ENCODE peak calls at places on chromosomes 4 and X, in seven cellular contexts. Q is GM23338; T is pancreas; P is CD4-positive, alpha-beta memory T cell; L is effector memory CD4-positive, alpha-beta T cell; Y is Peyer's patch; U is HCT116. Z is an unnamed sample.

GRCh38 chr4:172997851-172998250 is 170.8 kb upstream of the GALNT7 start:
- DNase-seq in U (no peak), Q (no peak), Y (no peak), L (no peak), P (no peak), T (no peak), Z (no peak)

GRCh38 chr4:17717301-17717700 is 64.1 kb downstream of the FAM184B start:
- DNase-seq in P (no peak), T (no peak), Q (no peak), Y (no peak), U (no peak), L (no peak), Z (no peak)

GRCh38 chrX:97215166-97215565 is 331.5 kb downstream of the RPA4 start:
- DNase-seq in Y (no peak), U (no peak), P (no peak), T (no peak), Q (no peak), L (no peak), Z (no peak)

GRCh38 chr4:48296330-48296729 is 26.7 kb upstream of the TEC start:
- DNase-seq in U (no peak), Y (no peak), Q (peak; percentile 17), T (no peak), L (no peak), P (no peak), Z (no peak)

GRCh38 chrX:119190251-119190651 is 45.8 kb upstream of the PGRMC1 start:
- DNase-seq in U (no peak), T (no peak), P (no peak), Q (no peak), L (no peak), Y (no peak), Z (no peak)

GRCh38 chrX:17553451-17553850 is 178.5 kb downstream of the NHS start:
- DNase-seq in Y (no peak), U (no peak), P (no peak), T (no peak), L (no peak), Q (peak; percentile 41), Z (no peak)

GRCh38 chrX:142251665-142252064 is 46.6 kb upstream of the MAGEC2 start:
- DNase-seq in Q (no peak), L (no peak), Y (no peak), U (no peak), P (no peak), T (no peak), Z (no peak)

GRCh38 chrX:17412692-17413091 is 37.7 kb downstream of the NHS start:
- DNase-seq in T (no peak), L (no peak), Q (no peak), U (peak; percentile 69), P (no peak), Y (no peak), Z (no peak)

GRCh38 chr4:85302193-85302736 is 172.7 kb upstream of the ARHGAP24 start:
- DNase-seq in L (no peak), T (no peak), Q (no peak), U (no peak), Y (no peak), P (no peak), Z (peak; percentile 24)

GRCh38 chrX:154712781-154713391 is 38.0 kb downstream of the GAB3 start:
- DNase-seq in U (no peak), P (peak; percentile 65), T (no peak), L (no peak), Q (no peak), Y (no peak), Z (no peak)

GRCh38 chrX:101410461-101410860 is 2.4 kb downstream of the HNRNPH2 start:
- DNase-seq in T (no peak), P (no peak), Y (no peak), L (no peak), Q (no peak), U (no peak), Z (no peak)

GRCh38 chrX:101407748-101408529 is at the start of the genes GLA and HNRNPH2:
- DNase-seq in Q (peak; percentile 94), P (peak; percentile 93), U (peak; percentile 96), T (peak; percentile 89), Y (peak; percentile 92), L (peak; percentile 82), Z (peak; percentile 93)

GRCh38 chrX:101407167-101407747 is 468 bp downstream of the GLA start:
- DNase-seq in Q (no peak), T (no peak), Y (no peak), U (no peak), P (peak; percentile 9), L (no peak), Z (no peak)

GRCh38 chrX:101409043-101409442 is 1.0 kb downstream of the HNRNPH2 start:
- DNase-seq in T (no peak), Y (no peak), L (no peak), Q (peak; percentile 11), U (no peak), P (no peak), Z (no peak)

GRCh38 chrX:101408530-101408836 is 461 bp downstream of the HNRNPH2 start:
- DNase-seq in T (no peak), U (no peak), L (no peak), Q (no peak), P (no peak), Y (no peak), Z (no peak)
- H3K4me3 ChIP-seq in T (peak overlapping the region; percentile 7), U (peak overlapping the region; percentile 54), L (peak overlapping the region; percentile 58), Q (peak overlapping the region; percentile 79), P (peak overlapping the region; percentile 69), Y (peak overlapping the region; percentile 51), Z (peak overlapping the region; percentile 71)

GRCh38 chr4:165331823-165332222 is 4.4 kb downstream of the MSMO1 start:
- DNase-seq in T (no peak), U (no peak), L (no peak), P (no peak), Q (peak; percentile 33), Y (no peak), Z (no peak)

GRCh38 chr4:165331316-165331715 is 3.8 kb downstream of the MSMO1 start:
- DNase-seq in P (no peak), Q (peak; percentile 51), L (no peak), Y (no peak), T (no peak), U (no peak), Z (no peak)

GRCh38 chr4:165332502-165332901 is 5.0 kb downstream of the MSMO1 start:
- DNase-seq in U (no peak), L (no peak), Y (no peak), T (no peak), P (no peak), Q (no peak), Z (no peak)

GRCh38 chr4:165330071-165330470 is 2.6 kb downstream of the MSMO1 start:
- DNase-seq in Y (no peak), U (no peak), T (no peak), L (no peak), P (no peak), Q (no peak), Z (no peak)

DNA sequence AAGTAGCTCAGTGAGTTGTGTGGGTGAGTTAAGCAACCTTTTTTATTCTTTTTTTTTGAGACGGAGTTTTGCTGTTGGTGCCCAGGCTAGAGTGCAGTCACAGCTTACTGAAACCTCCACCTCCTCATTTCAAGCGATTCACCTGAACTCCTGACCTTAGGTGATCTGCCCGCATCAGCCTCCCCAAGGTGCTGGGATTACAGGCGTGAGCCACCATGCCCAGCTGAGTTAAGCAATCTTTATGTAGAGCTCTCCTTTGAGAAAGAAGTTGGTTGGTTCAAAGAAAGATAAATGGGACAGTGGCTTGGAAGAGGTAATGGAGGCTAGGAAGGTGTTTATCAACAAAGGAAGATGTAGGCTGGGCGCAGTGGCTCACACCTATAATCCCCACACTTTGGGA is 3.2 kb downstream of the MSMO1 start:
- DNase-seq in T (no peak), Q (no peak), Y (no peak), P (no peak), L (no peak), U (no peak), Z (no peak)
- H3K4me1 ChIP-seq in T (peaks cover 30% of the 10 kb centered on the region), Q (peaks cover 48% of the 10 kb centered on the region), Y (no peaks in the 10 kb centered on the region), P (peaks cover 53% of the 10 kb centered on the region), L (peaks cover 8% of the 10 kb centered on the region), U (peaks cover 11% of the 10 kb centered on the region), Z (peaks cover 2% of the 10 kb centered on the region)

GRCh38 chr4:181685911-181686310 is 557.3 kb upstream of the TENM3 start:
- DNase-seq in U (no peak), Y (no peak), P (no peak), L (no peak), T (no peak), Q (no peak), Z (no peak)

GRCh38 chr4:181688416-181688815 is 554.8 kb upstream of the TENM3 start:
- DNase-seq in Q (peak; percentile 20), Y (no peak), P (no peak), T (no peak), U (no peak), L (no peak), Z (no peak)

GRCh38 chr4:181687116-181687515 is 556.1 kb upstream of the TENM3 start:
- DNase-seq in P (no peak), Y (no peak), T (no peak), U (no peak), L (no peak), Q (no peak), Z (no peak)

GRCh38 chr4:181685461-181685860 is 557.7 kb upstream of the TENM3 start:
- DNase-seq in T (no peak), P (no peak), Y (no peak), U (no peak), L (no peak), Q (no peak), Z (no peak)

DNA sequence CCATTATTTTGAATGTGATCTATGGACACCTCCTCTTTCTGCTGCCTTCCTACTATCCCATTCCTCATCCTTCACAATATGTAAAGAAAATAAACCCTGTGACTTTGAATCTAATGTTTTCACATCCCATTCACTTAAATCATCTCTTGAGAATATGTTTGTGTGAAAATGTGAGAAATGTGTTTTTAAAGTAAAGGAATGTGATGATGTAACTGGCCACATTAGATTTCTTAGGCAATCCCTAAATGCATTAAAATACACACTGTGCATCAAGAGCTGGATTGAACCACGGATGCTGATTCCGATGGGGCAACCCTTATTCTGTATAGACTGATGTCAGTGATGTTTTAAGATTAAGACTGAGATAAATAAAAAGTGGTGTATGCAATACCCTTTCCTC is 558.9 kb upstream of the TENM3 start:
- DNase-seq in T (no peak), L (no peak), Y (no peak), U (no peak), P (no peak), Q (no peak), Z (no peak)
- H3K27ac ChIP-seq in T (no peak overlapping the region), L (no peak overlapping the region), Y (no peak overlapping the region), U (no peak overlapping the region), P (no peak overlapping the region), Q (no peak overlapping the region), Z (no peak overlapping the region)

DNA sequence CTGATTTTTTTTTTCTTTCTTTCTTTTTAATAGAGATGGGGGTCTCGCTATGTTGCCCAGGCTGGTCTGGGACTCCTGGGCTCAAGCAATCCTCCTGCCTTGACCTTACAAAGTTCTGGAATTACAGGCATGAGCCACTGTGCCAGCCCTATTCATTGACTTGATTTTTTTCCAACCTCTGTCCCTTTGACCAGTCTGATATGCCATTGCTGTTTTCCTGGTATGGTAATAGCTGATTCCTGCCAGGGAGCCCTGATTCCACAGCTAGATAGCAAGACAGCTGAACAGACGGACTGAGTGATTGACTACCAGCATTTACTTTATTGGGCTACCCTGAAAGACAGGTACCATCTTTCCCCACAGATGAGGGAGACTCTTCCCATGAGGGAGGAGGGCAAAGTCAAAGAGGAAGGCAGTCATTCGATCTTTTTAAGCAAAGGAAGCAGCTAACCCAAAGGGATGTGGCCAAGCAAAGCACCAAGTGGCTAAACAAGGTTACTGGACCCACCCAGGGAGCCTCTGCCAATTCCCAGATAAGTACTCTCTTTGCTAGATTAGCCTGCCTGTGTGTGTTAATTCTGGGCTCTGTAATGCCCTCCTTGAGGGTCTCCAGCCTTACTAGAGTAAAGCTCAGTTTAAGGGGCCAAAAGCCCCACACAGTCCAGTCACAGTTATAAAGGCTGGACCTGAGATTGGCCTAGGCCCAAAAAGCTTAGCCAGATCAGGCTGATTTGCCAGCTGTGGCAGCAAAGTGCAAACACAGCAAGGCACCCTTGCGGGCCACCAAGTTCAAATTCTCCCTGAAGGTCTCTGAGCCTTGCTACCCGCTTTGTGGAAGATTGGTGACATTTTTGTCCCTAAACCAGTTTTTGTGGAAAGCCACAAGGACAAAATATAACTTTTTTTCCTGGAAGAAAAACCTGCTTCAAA is 192.4 kb upstream of the GPC4 start:
- DNase-seq in Y (no peak), L (no peak), P (no peak), U (no peak), Q (peak; percentile 10), T (peak; percentile 43), Z (no peak)
- H3K4me3 ChIP-seq in Y (no peak overlapping the region), L (no peak overlapping the region), P (no peak overlapping the region), U (no peak overlapping the region), Q (no peak overlapping the region), T (no peak overlapping the region), Z (no peak overlapping the region)

Z was measured in SJCRH30.